ENCODE peak calls at places on chromosomes 5 and 9, in six cellular contexts. K, X, Q, E, O and S are unnamed samples.

GRCh38 chr9:75001719-75002421 is 26.2 kb downstream of the CARNMT1 start:
- DNase-seq in O (no peak), Q (peak), X (peak), E (no peak), K (no peak), S (peak)

GRCh38 chr5:86881493-86882090 is 263.9 kb downstream of the COX7C start:
- DNase-seq in Q (no peak), K (no peak), X (no peak), O (no peak), E (no peak), S (peak)

GRCh38 chr5:141434006-141434405 is 3.7 kb downstream of the PCDHGA12 start:
- DNase-seq in E (no peak), X (no peak), O (no peak), Q (no peak), K (no peak), S (no peak)

GRCh38 chr5:37735649-37736347 is 104.0 kb downstream of the GDNF start:
- DNase-seq in K (no peak), E (no peak), O (no peak), Q (no peak), X (no peak), S (no peak)

GRCh38 chr9:99210572-99210971 is 11.2 kb downstream of the ALG2 start:
- DNase-seq in E (no peak), Q (no peak), K (no peak), O (no peak), X (no peak), S (no peak)

GRCh38 chr9:131854906-131855504 is 115.1 kb upstream of the RAPGEF1 start:
- DNase-seq in E (no peak), K (no peak), X (no peak), Q (peak), O (no peak), S (no peak)

GRCh38 chr5:138336952-138337684 is 948 bp upstream of the FAM53C start:
- DNase-seq in O (peak), X (peak), E (no peak), Q (no peak), K (peak), S (peak)

GRCh38 chr5:135356522-135357318 is 42.3 kb downstream of the MACROH2A1 start:
- DNase-seq in K (peak), E (no peak), Q (no peak), X (no peak), O (no peak), S (no peak)

GRCh38 chr5:76401801-76402250 is 1.3 kb upstream of the IQGAP2 start:
- DNase-seq in X (no peak), Q (no peak), E (no peak), O (peak), K (no peak), S (peak)